ENCODE peak calls at places on chromosome 16, in ten cellular contexts. H is fibroblast of mammary gland, F is NCI-H2081, T is H54, D is AG04450, O is activated B cell treated with CpG ODN at 0.5 μM for 24 hours, L is H9, W is OCI-M1, R is NT2/D1, P is iPS-NIHi11. V is an unnamed sample.

GRCh38 chr16:81946206-81946605 is 65.1 kb downstream of the SDR42E1 start:
- DNase-seq in H (peak; percentile 64), F (no peak), T (no peak), D (no peak), O (no peak), L (no peak), W (no peak), R (no peak), P (no peak), V (no peak)

GRCh38 chr16:14051110-14051729 is 19.9 kb upstream of the MRTFB start:
- DNase-seq in H (no peak), F (no peak), T (no peak), D (no peak), O (no peak), L (no peak), W (no peak), R (no peak), P (no peak), V (no peak)

GRCh38 chr16:8892101-8892575 is 10.0 kb downstream of the LITAFD start:
- DNase-seq in H (peak; percentile 18), F (no peak), T (no peak), D (no peak), O (peak; percentile 34), L (no peak), W (no peak), R (no peak), P (no peak), V (no peak)

GRCh38 chr16:85822145-85822544 is 22.6 kb downstream of the COX4I1 start:
- DNase-seq in H (no peak), F (no peak), T (no peak), D (no peak), O (no peak), L (no peak), W (no peak), R (no peak), P (no peak), V (no peak)

GRCh38 chr16:31052131-31052530 is 18.8 kb downstream of the STX4 start:
- DNase-seq in H (peak; percentile 99), F (no peak), T (peak; percentile 91), D (peak; percentile 77), O (no peak), L (no peak), W (peak; percentile 58), R (no peak), P (no peak), V (no peak)

GRCh38 chr16:50040028-50040427 is 15.0 kb downstream of the CNEP1R1 start:
- DNase-seq in H (no peak), F (no peak), T (no peak), D (no peak), O (no peak), L (no peak), W (no peak), R (no peak), P (no peak), V (no peak)

GRCh38 chr16:84369938-84370627 is 1.7 kb downstream of the ATP2C2 start:
- DNase-seq in H (no peak), F (no peak), T (no peak), D (no peak), O (no peak), L (no peak), W (no peak), R (no peak), P (no peak), V (no peak)

GRCh38 chr16:2146739-2147138 is 1.7 kb upstream of the RAB26 start:
- DNase-seq in H (no peak), F (no peak), T (no peak), D (no peak), O (no peak), L (no peak), W (no peak), R (no peak), P (peak; percentile 5), V (no peak)

GRCh38 chr16:46882940-46883307 is 1.2 kb upstream of the GPT2 start:
- DNase-seq in H (no peak), F (no peak), T (no peak), D (no peak), O (no peak), L (no peak), W (no peak), R (no peak), P (no peak), V (no peak)

GRCh38 chr16:1308036-1308976 is 1.1 kb upstream of the UBE2I start:
- DNase-seq in H (peak; percentile 60), F (no peak), T (no peak), D (no peak), O (no peak), L (no peak), W (peak; percentile 89), R (no peak), P (no peak), V (no peak)

GRCh38 chr16:75263963-75264445 is 12.6 kb upstream of the BCAR1 start:
- DNase-seq in H (peak; percentile 49), F (no peak), T (no peak), D (no peak), O (no peak), L (no peak), W (no peak), R (no peak), P (no peak), V (no peak)

GRCh38 chr16:87855852-87856715 is 13.2 kb downstream of the SLC7A5 start:
- DNase-seq in H (peak; percentile 17), F (no peak), T (no peak), D (no peak), O (no peak), L (no peak), W (peak; percentile 91), R (no peak), P (no peak), V (peak; percentile 27)

GRCh38 chr16:84532855-84533486 is 28.5 kb upstream of the MEAK7 start:
- DNase-seq in H (peak; percentile 10), F (no peak), T (no peak), D (no peak), O (no peak), L (no peak), W (peak; percentile 17), R (no peak), P (no peak), V (no peak)

GRCh38 chr16:8396463-8396862 is 193.8 kb downstream of the TMEM114 start:
- DNase-seq in H (no peak), F (no peak), T (no peak), D (no peak), O (no peak), L (no peak), W (no peak), R (no peak), P (no peak), V (no peak)

GRCh38 chr16:78675312-78675711 is 575.9 kb downstream of the WWOX start:
- DNase-seq in H (peak; percentile 33), F (no peak), T (no peak), D (no peak), O (no peak), L (no peak), W (no peak), R (no peak), P (no peak), V (no peak)

GRCh38 chr16:65119905-65120341 is 1.9 kb downstream of the CDH11 start:
- DNase-seq in H (peak; percentile 62), F (no peak), T (no peak), D (no peak), O (no peak), L (no peak), W (no peak), R (no peak), P (no peak), V (no peak)

GRCh38 chr16:8914098-8914497 is 31.9 kb downstream of the LITAFD start:
- DNase-seq in H (no peak), F (no peak), T (no peak), D (no peak), O (no peak), L (no peak), W (no peak), R (no peak), P (no peak), V (no peak)